ENCODE peak calls at places on chromosomes 5 and 9, in eight cellular contexts. One of them, this sample, is unnamed.

GRCh38 chr5:96527826-96528225 is 94.8 kb upstream of the PCSK1 start:
- DNase-seq in CD4-positive, CD25-positive, alpha-beta regulatory T cell: no peak
- DNase-seq in upper lobe of right lung: no peak
- DNase-seq in Peyer's patch: no peak
- DNase-seq in DND-41: no peak
- DNase-seq in neuronal stem cell: no peak
- DNase-seq in prostate gland: no peak
- DNase-seq in fibroblast of lung: no peak
- DNase-seq in this sample: no peak

GRCh38 chr9:113634597-113635515 is 171.3 kb downstream of the RGS3 start:
- DNase-seq in fibroblast of lung: peak; percentile 49
- DNase-seq in Peyer's patch: peak; percentile 28
- DNase-seq in prostate gland: no peak
- DNase-seq in DND-41: no peak
- DNase-seq in upper lobe of right lung: peak; percentile 19
- DNase-seq in CD4-positive, CD25-positive, alpha-beta regulatory T cell: no peak
- DNase-seq in neuronal stem cell: no peak
- DNase-seq in this sample: no peak

GRCh38 chr5:66151030-66151429 is 6.9 kb downstream of the SREK1 start:
- DNase-seq in upper lobe of right lung: no peak
- DNase-seq in CD4-positive, CD25-positive, alpha-beta regulatory T cell: no peak
- DNase-seq in DND-41: no peak
- DNase-seq in neuronal stem cell: no peak
- DNase-seq in fibroblast of lung: peak; percentile 8
- DNase-seq in prostate gland: no peak
- DNase-seq in Peyer's patch: no peak
- DNase-seq in this sample: peak; percentile 26

GRCh38 chr9:92723299-92723625 is 41.4 kb downstream of the BICD2 start:
- DNase-seq in prostate gland: peak; percentile 85
- DNase-seq in upper lobe of right lung: no peak
- DNase-seq in DND-41: no peak
- DNase-seq in neuronal stem cell: no peak
- DNase-seq in CD4-positive, CD25-positive, alpha-beta regulatory T cell: no peak
- DNase-seq in fibroblast of lung: peak; percentile 85
- DNase-seq in Peyer's patch: no peak
- DNase-seq in this sample: no peak

GRCh38 chr9:38047301-38048251 is 21.5 kb downstream of the SHB start:
- DNase-seq in CD4-positive, CD25-positive, alpha-beta regulatory T cell: no peak
- DNase-seq in fibroblast of lung: peak; percentile 98
- DNase-seq in upper lobe of right lung: peak; percentile 78
- DNase-seq in prostate gland: peak; percentile 74
- DNase-seq in DND-41: peak; percentile 22
- DNase-seq in Peyer's patch: peak; percentile 87
- DNase-seq in neuronal stem cell: no peak
- DNase-seq in this sample: no peak

GRCh38 chr5:135344351-135344750 is 54.7 kb downstream of the MACROH2A1 start:
- DNase-seq in Peyer's patch: no peak
- DNase-seq in CD4-positive, CD25-positive, alpha-beta regulatory T cell: no peak
- DNase-seq in upper lobe of right lung: no peak
- DNase-seq in DND-41: no peak
- DNase-seq in neuronal stem cell: no peak
- DNase-seq in fibroblast of lung: peak; percentile 66
- DNase-seq in prostate gland: no peak
- DNase-seq in this sample: no peak

GRCh38 chr5:14720236-14720923 is 55.9 kb downstream of the OTULIN start:
- DNase-seq in prostate gland: no peak
- DNase-seq in upper lobe of right lung: no peak
- DNase-seq in fibroblast of lung: peak; percentile 72
- DNase-seq in Peyer's patch: no peak
- DNase-seq in neuronal stem cell: no peak
- DNase-seq in DND-41: no peak
- DNase-seq in CD4-positive, CD25-positive, alpha-beta regulatory T cell: peak; percentile 42
- DNase-seq in this sample: no peak

GRCh38 chr5:132828846-132829494 is 1.5 kb downstream of the SHROOM1 start:
- DNase-seq in Peyer's patch: no peak
- DNase-seq in fibroblast of lung: no peak
- DNase-seq in DND-41: no peak
- DNase-seq in CD4-positive, CD25-positive, alpha-beta regulatory T cell: no peak
- DNase-seq in neuronal stem cell: no peak
- DNase-seq in prostate gland: no peak
- DNase-seq in upper lobe of right lung: no peak
- DNase-seq in this sample: no peak

GRCh38 chr9:36584626-36585460 is 12.1 kb downstream of the MELK start:
- DNase-seq in DND-41: no peak
- DNase-seq in neuronal stem cell: no peak
- DNase-seq in upper lobe of right lung: no peak
- DNase-seq in fibroblast of lung: peak; percentile 92
- DNase-seq in Peyer's patch: no peak
- DNase-seq in prostate gland: no peak
- DNase-seq in CD4-positive, CD25-positive, alpha-beta regulatory T cell: no peak
- DNase-seq in this sample: no peak

GRCh38 chr9:88816141-88816540 is 175.1 kb upstream of the S1PR3 start:
- DNase-seq in CD4-positive, CD25-positive, alpha-beta regulatory T cell: no peak
- DNase-seq in DND-41: no peak
- DNase-seq in fibroblast of lung: peak; percentile 97
- DNase-seq in prostate gland: no peak
- DNase-seq in neuronal stem cell: no peak
- DNase-seq in Peyer's patch: no peak
- DNase-seq in upper lobe of right lung: no peak
- DNase-seq in this sample: no peak

GRCh38 chr9:121670447-121670846 is 19.0 kb downstream of the DAB2IP start:
- DNase-seq in DND-41: no peak
- DNase-seq in CD4-positive, CD25-positive, alpha-beta regulatory T cell: no peak
- DNase-seq in neuronal stem cell: no peak
- DNase-seq in fibroblast of lung: peak; percentile 83
- DNase-seq in upper lobe of right lung: no peak
- DNase-seq in Peyer's patch: no peak
- DNase-seq in prostate gland: no peak
- DNase-seq in this sample: no peak

GRCh38 chr9:26043431-26043830 is 365.2 kb upstream of the TUSC1 start:
- DNase-seq in DND-41: no peak
- DNase-seq in fibroblast of lung: no peak
- DNase-seq in CD4-positive, CD25-positive, alpha-beta regulatory T cell: no peak
- DNase-seq in upper lobe of right lung: no peak
- DNase-seq in neuronal stem cell: no peak
- DNase-seq in Peyer's patch: no peak
- DNase-seq in prostate gland: no peak
- DNase-seq in this sample: no peak
- H3K9me3 ChIP-seq in DND-41: no peaks in the 10 kb centered on the region
- H3K9me3 ChIP-seq in fibroblast of lung: no peaks in the 10 kb centered on the region
- H3K9me3 ChIP-seq in CD4-positive, CD25-positive, alpha-beta regulatory T cell: no peaks in the 10 kb centered on the region
- H3K9me3 ChIP-seq in upper lobe of right lung: no peaks in the 10 kb centered on the region
- H3K9me3 ChIP-seq in neuronal stem cell: no peaks in the 10 kb centered on the region
- H3K9me3 ChIP-seq in Peyer's patch: no peaks in the 10 kb centered on the region
- H3K9me3 ChIP-seq in prostate gland: no peaks in the 10 kb centered on the region
- H3K9me3 ChIP-seq in this sample: peaks cover 4% of the 10 kb centered on the region

GRCh38 chr9:14932246-14932645 is 22.0 kb upstream of the FREM1 start:
- DNase-seq in prostate gland: no peak
- DNase-seq in neuronal stem cell: no peak
- DNase-seq in upper lobe of right lung: no peak
- DNase-seq in DND-41: no peak
- DNase-seq in fibroblast of lung: no peak
- DNase-seq in Peyer's patch: no peak
- DNase-seq in CD4-positive, CD25-positive, alpha-beta regulatory T cell: no peak
- DNase-seq in this sample: no peak
- H3K9me3 ChIP-seq in prostate gland: no peaks in the 10 kb centered on the region
- H3K9me3 ChIP-seq in neuronal stem cell: peaks cover 2% of the 10 kb centered on the region
- H3K9me3 ChIP-seq in upper lobe of right lung: no peaks in the 10 kb centered on the region
- H3K9me3 ChIP-seq in DND-41: no peaks in the 10 kb centered on the region
- H3K9me3 ChIP-seq in fibroblast of lung: no peaks in the 10 kb centered on the region
- H3K9me3 ChIP-seq in Peyer's patch: no peaks in the 10 kb centered on the region
- H3K9me3 ChIP-seq in CD4-positive, CD25-positive, alpha-beta regulatory T cell: no peaks in the 10 kb centered on the region
- H3K9me3 ChIP-seq in this sample: no peaks in the 10 kb centered on the region

GRCh38 chr5:131611064-131611381 is 24.0 kb downstream of the RAPGEF6 start:
- DNase-seq in DND-41: no peak
- DNase-seq in upper lobe of right lung: no peak
- DNase-seq in neuronal stem cell: no peak
- DNase-seq in prostate gland: no peak
- DNase-seq in Peyer's patch: no peak
- DNase-seq in CD4-positive, CD25-positive, alpha-beta regulatory T cell: no peak
- DNase-seq in fibroblast of lung: no peak
- DNase-seq in this sample: no peak

GRCh38 chr5:131617140-131617822 is 17.7 kb downstream of the RAPGEF6 start:
- DNase-seq in fibroblast of lung: no peak
- DNase-seq in neuronal stem cell: no peak
- DNase-seq in upper lobe of right lung: no peak
- DNase-seq in prostate gland: no peak
- DNase-seq in Peyer's patch: no peak
- DNase-seq in CD4-positive, CD25-positive, alpha-beta regulatory T cell: no peak
- DNase-seq in DND-41: no peak
- DNase-seq in this sample: no peak

GRCh38 chr5:131613423-131613822 is 21.6 kb downstream of the RAPGEF6 start:
- DNase-seq in neuronal stem cell: no peak
- DNase-seq in upper lobe of right lung: no peak
- DNase-seq in Peyer's patch: no peak
- DNase-seq in DND-41: no peak
- DNase-seq in CD4-positive, CD25-positive, alpha-beta regulatory T cell: no peak
- DNase-seq in fibroblast of lung: no peak
- DNase-seq in prostate gland: no peak
- DNase-seq in this sample: no peak

GRCh38 chr5:131619102-131619501 is 15.9 kb downstream of the RAPGEF6 start:
- DNase-seq in prostate gland: no peak
- DNase-seq in neuronal stem cell: no peak
- DNase-seq in DND-41: no peak
- DNase-seq in Peyer's patch: no peak
- DNase-seq in upper lobe of right lung: no peak
- DNase-seq in CD4-positive, CD25-positive, alpha-beta regulatory T cell: no peak
- DNase-seq in fibroblast of lung: no peak
- DNase-seq in this sample: no peak

DNA sequence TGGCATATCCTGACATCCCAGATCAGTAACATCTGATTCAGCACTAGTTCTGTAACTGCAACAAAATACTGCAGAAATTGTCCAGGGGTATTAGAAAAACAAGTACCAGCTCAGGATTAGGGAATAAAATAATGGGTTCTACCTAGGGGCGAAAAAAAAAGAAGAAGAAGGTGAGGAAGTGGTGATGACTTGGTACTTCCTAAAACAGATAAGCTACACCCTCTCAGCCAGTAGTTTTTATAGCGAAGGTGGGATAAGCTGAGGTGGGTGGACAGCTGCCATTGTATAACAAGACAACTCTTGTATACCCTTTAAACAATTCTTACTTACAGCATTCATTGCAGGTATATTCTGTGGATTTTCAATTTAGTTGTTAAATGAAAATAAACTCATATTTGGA is 19.1 kb downstream of the RAPGEF6 start:
- DNase-seq in upper lobe of right lung: no peak
- DNase-seq in DND-41: no peak
- DNase-seq in Peyer's patch: no peak
- DNase-seq in prostate gland: no peak
- DNase-seq in fibroblast of lung: no peak
- DNase-seq in neuronal stem cell: no peak
- DNase-seq in CD4-positive, CD25-positive, alpha-beta regulatory T cell: no peak
- DNase-seq in this sample: no peak
- H3K9me3 ChIP-seq in upper lobe of right lung: no peaks in the 10 kb centered on the region
- H3K9me3 ChIP-seq in DND-41: no peaks in the 10 kb centered on the region
- H3K9me3 ChIP-seq in Peyer's patch: no peaks in the 10 kb centered on the region
- H3K9me3 ChIP-seq in prostate gland: no peaks in the 10 kb centered on the region
- H3K9me3 ChIP-seq in fibroblast of lung: no peaks in the 10 kb centered on the region
- H3K9me3 ChIP-seq in neuronal stem cell: no peaks in the 10 kb centered on the region
- H3K9me3 ChIP-seq in CD4-positive, CD25-positive, alpha-beta regulatory T cell: no peaks in the 10 kb centered on the region
- H3K9me3 ChIP-seq in this sample: no peaks in the 10 kb centered on the region

GRCh38 chr9:34372598-34373011 is 4.1 kb downstream of the MYORG start:
- DNase-seq in fibroblast of lung: no peak
- DNase-seq in DND-41: no peak
- DNase-seq in upper lobe of right lung: no peak
- DNase-seq in prostate gland: no peak
- DNase-seq in Peyer's patch: no peak
- DNase-seq in neuronal stem cell: no peak
- DNase-seq in CD4-positive, CD25-positive, alpha-beta regulatory T cell: no peak
- DNase-seq in this sample: no peak

GRCh38 chr9:34371886-34372597 is 4.7 kb downstream of the MYORG start:
- DNase-seq in fibroblast of lung: no peak
- DNase-seq in DND-41: no peak
- DNase-seq in prostate gland: no peak
- DNase-seq in CD4-positive, CD25-positive, alpha-beta regulatory T cell: no peak
- DNase-seq in Peyer's patch: no peak
- DNase-seq in neuronal stem cell: no peak
- DNase-seq in upper lobe of right lung: no peak
- DNase-seq in this sample: no peak

GRCh38 chr9:34370970-34371880 is 5.5 kb downstream of the MYORG start:
- DNase-seq in neuronal stem cell: no peak
- DNase-seq in prostate gland: no peak
- DNase-seq in DND-41: no peak
- DNase-seq in fibroblast of lung: no peak
- DNase-seq in Peyer's patch: no peak
- DNase-seq in upper lobe of right lung: no peak
- DNase-seq in CD4-positive, CD25-positive, alpha-beta regulatory T cell: no peak
- DNase-seq in this sample: no peak

GRCh38 chr9:34373749-34374148 is 2.9 kb downstream of the MYORG start:
- DNase-seq in DND-41: no peak
- DNase-seq in prostate gland: no peak
- DNase-seq in fibroblast of lung: no peak
- DNase-seq in CD4-positive, CD25-positive, alpha-beta regulatory T cell: no peak
- DNase-seq in Peyer's patch: no peak
- DNase-seq in upper lobe of right lung: no peak
- DNase-seq in neuronal stem cell: no peak
- DNase-seq in this sample: no peak

DNA sequence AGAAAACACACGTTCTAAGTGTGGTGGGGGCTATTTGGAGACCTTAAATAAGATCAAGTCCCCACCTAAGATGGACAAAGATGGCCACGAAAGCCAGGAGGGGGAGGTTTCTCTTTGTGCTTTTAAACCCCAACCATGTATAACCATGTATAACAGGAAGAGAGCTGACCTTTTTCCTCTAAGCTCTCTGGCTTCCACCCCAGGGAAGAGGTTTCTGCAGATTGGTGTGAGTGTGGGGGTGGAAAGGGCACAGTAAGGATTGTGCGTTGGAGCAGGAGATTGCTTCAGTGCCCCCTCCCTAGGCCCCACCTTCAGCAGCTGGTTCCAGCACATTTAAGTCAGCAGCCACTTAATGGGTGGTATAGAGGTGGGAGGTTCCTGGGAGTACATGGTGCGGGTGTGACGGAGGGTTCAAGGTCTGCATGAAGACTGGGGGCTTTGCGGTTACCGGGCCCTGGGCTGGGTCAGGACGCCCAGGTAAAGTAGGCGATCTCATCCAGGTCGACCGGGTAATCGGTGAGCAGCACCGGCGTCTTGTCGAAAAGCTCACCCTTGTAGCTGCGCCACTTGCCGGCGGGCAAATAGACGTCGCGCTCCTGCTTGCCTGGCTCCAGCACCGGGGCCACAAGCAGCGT is 6.2 kb downstream of the MYORG start:
- DNase-seq in upper lobe of right lung: no peak
- DNase-seq in fibroblast of lung: no peak
- DNase-seq in neuronal stem cell: no peak
- DNase-seq in Peyer's patch: no peak
- DNase-seq in CD4-positive, CD25-positive, alpha-beta regulatory T cell: no peak
- DNase-seq in prostate gland: no peak
- DNase-seq in DND-41: no peak
- DNase-seq in this sample: no peak
- H3K9me3 ChIP-seq in upper lobe of right lung: no peaks in the 10 kb centered on the region
- H3K9me3 ChIP-seq in fibroblast of lung: no peaks in the 10 kb centered on the region
- H3K9me3 ChIP-seq in neuronal stem cell: peaks cover 5% of the 10 kb centered on the region
- H3K9me3 ChIP-seq in Peyer's patch: no peaks in the 10 kb centered on the region
- H3K9me3 ChIP-seq in CD4-positive, CD25-positive, alpha-beta regulatory T cell: no peaks in the 10 kb centered on the region
- H3K9me3 ChIP-seq in prostate gland: no peaks in the 10 kb centered on the region
- H3K9me3 ChIP-seq in DND-41: no peaks in the 10 kb centered on the region
- H3K9me3 ChIP-seq in this sample: no peaks in the 10 kb centered on the region